ENCODE peak calls at places on chromosomes 2 and 18, in seven cellular contexts. G is nephron progenitor cell, N is foreskin fibroblast, M is posterior cingulate gyrus, C is ureter, A is HT1080, U is cardiac fibroblast. H is an unnamed sample.

GRCh38 chr18:30358545-30358944 is 684.0 kb downstream of the DSC3 start:
- DNase-seq in G (no peak), N (no peak), M (no peak), C (no peak), A (peak), U (peak), H (peak)

GRCh38 chr18:54052732-54053131 is 171.7 kb downstream of the MBD2 start:
- DNase-seq in G (no peak), N (no peak), M (no peak), C (no peak), A (no peak), U (no peak), H (no peak)

GRCh38 chr18:45370190-45371010 is 244.9 kb upstream of the SLC14A2 start:
- DNase-seq in G (no peak), N (no peak), M (no peak), C (no peak), A (no peak), U (no peak), H (no peak)

GRCh38 chr2:29022455-29023128 is 41.5 kb downstream of the TOGARAM2 start:
- DNase-seq in G (no peak), N (no peak), M (no peak), C (no peak), A (no peak), U (no peak), H (peak)

GRCh38 chr2:170652637-170653417 is 62.3 kb upstream of the SP5 start:
- DNase-seq in G (no peak), N (no peak), M (no peak), C (no peak), A (no peak), U (no peak), H (no peak)

GRCh38 chr2:200509227-200509607 is 651 bp downstream of the KCTD18 start:
- DNase-seq in G (no peak), N (no peak), M (no peak), C (no peak), A (no peak), U (peak), H (no peak)

GRCh38 chr2:36549063-36549662 is 48.8 kb downstream of the FEZ2 start:
- DNase-seq in G (no peak), N (no peak), M (no peak), C (no peak), A (peak), U (peak), H (no peak)

GRCh38 chr18:38367473-38367872 is 801.9 kb upstream of the CELF4 start:
- DNase-seq in G (no peak), N (no peak), M (no peak), C (no peak), A (no peak), U (no peak), H (no peak)

GRCh38 chr2:8169443-8169842 is 512.4 kb upstream of the ID2 start:
- DNase-seq in G (no peak), N (peak), M (no peak), C (no peak), A (no peak), U (peak), H (no peak)

GRCh38 chr18:79684787-79685186 is 5.2 kb downstream of the CTDP1 start:
- DNase-seq in G (no peak), N (no peak), M (no peak), C (no peak), A (no peak), U (no peak), H (no peak)

GRCh38 chr2:144424559-144425240 is 95.2 kb downstream of the ZEB2 start:
- DNase-seq in G (no peak), N (no peak), M (no peak), C (no peak), A (no peak), U (no peak), H (peak)

GRCh38 chr2:121351521-121352318 is 66.7 kb upstream of the TFCP2L1 start:
- DNase-seq in G (no peak), N (no peak), M (no peak), C (no peak), A (no peak), U (no peak), H (no peak)

GRCh38 chr2:27583390-27583915 is 611 bp downstream of the ZNF512 start:
- DNase-seq in G (no peak), N (no peak), M (no peak), C (no peak), A (no peak), U (peak), H (peak)

GRCh38 chr2:192035731-192036442 is 158.8 kb downstream of the TMEFF2 start:
- DNase-seq in G (no peak), N (peak), M (no peak), C (no peak), A (peak), U (peak), H (no peak)

GRCh38 chr18:10123006-10123950 is 209.5 kb downstream of the VAPA start:
- DNase-seq in G (no peak), N (no peak), M (no peak), C (no peak), A (peak), U (no peak), H (no peak)

GRCh38 chr2:129178356-129178755 is 801.1 kb upstream of the RAB6C start:
- DNase-seq in G (no peak), N (no peak), M (peak), C (no peak), A (peak), U (no peak), H (peak)

GRCh38 chr2:45669109-45669508 is 17.6 kb downstream of the PRKCE start:
- DNase-seq in G (no peak), N (no peak), M (no peak), C (no peak), A (peak), U (peak), H (no peak)

GRCh38 chr18:78495550-78495949 is 484.1 kb upstream of the SALL3 start:
- DNase-seq in G (no peak), N (no peak), M (peak), C (no peak), A (no peak), U (no peak), H (no peak)

GRCh38 chr2:181105562-181105961 is 125.2 kb downstream of the UBE2E3 start:
- DNase-seq in G (no peak), N (no peak), M (no peak), C (no peak), A (no peak), U (no peak), H (no peak)

GRCh38 chr2:56088411-56088810 is 95.4 kb upstream of the CCDC85A start:
- DNase-seq in G (no peak), N (no peak), M (no peak), C (no peak), A (no peak), U (peak), H (no peak)

H was measured in midbrain.